ENCODE peak calls at places on chromosome 15, in four cellular contexts. W, V, I and C are unnamed samples.
A peak's percentile ranks its signal among the peaks of the same experiment; 100 is the strongest.

GRCh38 chr15:36334059-36334458 is 245.4 kb upstream of the CDIN1 start:
- DNase-seq in W (no peak), V (no peak), I (no peak), C (no peak)

GRCh38 chr15:51816615-51817014 is 12.8 kb upstream of the TMOD3 start:
- DNase-seq in W (no peak), V (no peak), I (no peak), C (no peak)

GRCh38 chr15:39447431-39447830 is 133.4 kb upstream of the THBS1 start:
- DNase-seq in W (no peak), V (no peak), I (no peak), C (no peak)

GRCh38 chr15:67548862-67549651 is 6.6 kb downstream of the MAP2K5 start:
- DNase-seq in W (no peak), V (no peak), I (no peak), C (no peak)

GRCh38 chr15:66785637-66786036 is 83.6 kb downstream of the SMAD6 start:
- DNase-seq in W (no peak), V (no peak), I (no peak), C (no peak)

GRCh38 chr15:76439542-76439941 is 103.0 kb downstream of the ISL2 start:
- DNase-seq in W (no peak), V (no peak), I (no peak), C (no peak)

GRCh38 chr15:48940508-48940907 is 23.2 kb downstream of the SHC4 start:
- DNase-seq in W (no peak), V (no peak), I (no peak), C (no peak)

GRCh38 chr15:41727143-41727542 is 47.1 kb upstream of the MAPKBP1 start:
- DNase-seq in W (no peak), V (no peak), I (no peak), C (no peak)

GRCh38 chr15:32668942-32669341 is 27.4 kb downstream of the SCG5 start:
- DNase-seq in W (no peak), V (no peak), I (no peak), C (no peak)

GRCh38 chr15:41777421-41777973 is 3.2 kb downstream of the MAPKBP1 start:
- DNase-seq in W (no peak), V (no peak), I (no peak), C (peak; percentile 34)

GRCh38 chr15:88255496-88256171 is 905 bp downstream of the NTRK3 start:
- DNase-seq in W (no peak), V (no peak), I (no peak), C (no peak)

GRCh38 chr15:52810346-52810745 is 20.2 kb upstream of the ONECUT1 start:
- DNase-seq in W (no peak), V (no peak), I (no peak), C (no peak)

GRCh38 chr15:73249499-73249898 is 119.3 kb downstream of the HCN4 start:
- DNase-seq in W (no peak), V (no peak), I (no peak), C (no peak)

GRCh38 chr15:81301815-81302399 is 22.0 kb downstream of the STARD5 start:
- DNase-seq in W (peak; percentile 91), V (no peak), I (no peak), C (no peak)

GRCh38 chr15:96252148-96252547 is 78.4 kb upstream of the NR2F2 start:
- DNase-seq in W (no peak), V (no peak), I (no peak), C (no peak)

GRCh38 chr15:53038542-53038941 is 248.4 kb upstream of the ONECUT1 start:
- DNase-seq in W (no peak), V (no peak), I (no peak), C (no peak)

GRCh38 chr15:60407406-60407805 is 9.6 kb upstream of the ANXA2 start:
- DNase-seq in W (no peak), V (no peak), I (no peak), C (no peak)

GRCh38 chr15:57969355-57969754 is 96.2 kb downstream of the ALDH1A2 start:
- DNase-seq in W (no peak), V (no peak), I (no peak), C (no peak)

GRCh38 chr15:51497806-51498205 is 124.8 kb downstream of the DMXL2 start:
- DNase-seq in W (no peak), V (no peak), I (no peak), C (no peak)

GRCh38 chr15:95760508-95760907 is 570.0 kb upstream of the NR2F2 start:
- DNase-seq in W (peak; percentile 74), V (no peak), I (no peak), C (no peak)

GRCh38 chr15:85336870-85337269 is 43.5 kb upstream of the AKAP13 start:
- DNase-seq in W (no peak), V (no peak), I (no peak), C (no peak)

GRCh38 chr15:39283531-39283930 is 297.3 kb upstream of the THBS1 start:
- DNase-seq in W (no peak), V (no peak), I (no peak), C (no peak)

GRCh38 chr15:37112963-37113362 is 12.6 kb upstream of the MEIS2 start:
- DNase-seq in W (no peak), V (no peak), I (no peak), C (no peak)

GRCh38 chr15:76576526-76577279 is 240.1 kb downstream of the ISL2 start:
- DNase-seq in W (no peak), V (no peak), I (peak; percentile 51), C (no peak)

GRCh38 chr15:67849538-67849937 is 9.7 kb upstream of the RNU6-1 start:
- DNase-seq in W (no peak), V (no peak), I (no peak), C (no peak)

GRCh38 chr15:41568350-41569017 is 9.5 kb downstream of the TYRO3 start:
- DNase-seq in W (peak; percentile 59), V (no peak), I (no peak), C (no peak)

GRCh38 chr15:38612159-38612863 is 47.7 kb upstream of the RASGRP1 start:
- DNase-seq in W (no peak), V (no peak), I (no peak), C (no peak)

GRCh38 chr15:60420322-60420721 is 22.5 kb upstream of the ANXA2 start:
- DNase-seq in W (no peak), V (no peak), I (no peak), C (no peak)

GRCh38 chr15:30872341-30872748 is 31.4 kb upstream of the FAN1 start:
- DNase-seq in W (no peak), V (no peak), I (no peak), C (no peak)

GRCh38 chr15:98085003-98085639 is 124.6 kb downstream of the ARRDC4 start:
- DNase-seq in W (no peak), V (no peak), I (no peak), C (no peak)

GRCh38 chr15:84715442-84716035 is 400 bp downstream of the SEC11A start:
- DNase-seq in W (peak; percentile 82), V (no peak), I (no peak), C (no peak)

GRCh38 chr15:77456746-77457618 is 36.3 kb downstream of the HMG20A start:
- DNase-seq in W (no peak), V (no peak), I (no peak), C (no peak)

GRCh38 chr15:88638626-88639372 is at the start of gene ISG20:
- DNase-seq in W (peak; percentile 99), V (peak; percentile 96), I (peak; percentile 86), C (peak; percentile 99)

GRCh38 chr15:94119923-94120775 is 111.2 kb upstream of the MCTP2 start:
- DNase-seq in W (no peak), V (no peak), I (peak; percentile 53), C (no peak)
- TF ChIP-seq POLR2AphosphoS5 in W (no peak), V (no peak), I (peak; percentile 29), C (no peak)

DNA sequence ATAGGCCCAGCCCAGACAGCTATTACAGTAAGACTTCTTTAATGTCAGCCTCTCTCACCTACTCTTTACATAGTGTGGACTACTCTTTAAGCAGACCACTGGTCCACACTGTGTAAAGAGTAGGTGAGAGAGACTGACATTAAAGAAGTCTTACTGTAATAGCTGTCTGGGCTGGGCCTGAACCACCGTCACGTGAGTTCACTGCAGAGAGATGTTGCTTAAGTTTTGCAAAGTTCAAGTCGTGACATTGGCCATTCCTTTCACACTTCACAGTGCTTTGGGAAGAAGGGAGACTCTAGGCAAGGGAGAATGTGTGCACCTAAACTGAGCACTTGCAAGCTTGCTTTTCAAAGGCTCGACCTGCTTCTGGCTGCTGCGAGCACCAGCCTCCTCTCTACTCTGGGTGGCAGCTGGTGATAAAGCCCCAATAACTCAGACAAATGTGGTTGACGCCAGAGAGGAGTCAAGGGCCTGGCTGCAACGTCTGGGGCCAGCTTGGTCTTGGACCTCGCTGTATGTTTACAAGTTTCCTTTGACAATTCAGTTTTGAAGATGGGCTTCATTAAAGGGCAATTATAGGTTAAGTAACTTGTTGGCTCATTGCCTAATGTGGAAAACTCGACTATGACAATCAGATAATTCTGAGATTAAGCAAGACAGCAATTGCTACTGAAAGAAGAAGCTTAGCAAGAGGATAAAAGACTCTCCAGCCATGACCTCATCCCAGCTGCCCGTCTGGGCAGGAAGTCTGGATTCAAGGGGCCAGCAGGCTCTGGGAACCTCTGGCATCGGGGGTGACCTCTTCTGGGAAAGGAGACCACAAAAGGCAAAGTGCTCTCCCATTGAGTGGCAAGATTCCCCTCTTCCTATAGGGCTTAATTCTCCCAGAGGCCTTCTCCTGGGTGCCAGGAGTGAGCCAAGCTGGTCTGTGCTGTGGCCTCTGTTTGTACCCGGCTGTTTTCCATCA is 242.1 kb upstream of the TLE3 start:
- DNase-seq in W (no peak), V (no peak), I (no peak), C (peak; percentile 81)
- TF ChIP-seq POLR2AphosphoS5 in W (no peak), V (no peak), I (no peak), C (no peak)

GRCh38 chr15:55343168-55343567 is 24.1 kb downstream of the PIGB start:
- DNase-seq in W (no peak), V (no peak), I (no peak), C (no peak)
- TF ChIP-seq POLR2AphosphoS5 in W (no peak), V (no peak), I (no peak), C (no peak)

GRCh38 chr15:79977431-79977940 is 6.5 kb upstream of the BCL2A1 start:
- DNase-seq in W (peak; percentile 75), V (no peak), I (no peak), C (no peak)

GRCh38 chr15:79973445-79974180 is 2.6 kb upstream of the BCL2A1 start:
- DNase-seq in W (peak; percentile 55), V (no peak), I (no peak), C (no peak)

GRCh38 chr15:79978260-79978659 is 7.3 kb upstream of the BCL2A1 start:
- DNase-seq in W (peak; percentile 69), V (no peak), I (no peak), C (no peak)

GRCh38 chr15:79981861-79982455 is 11.0 kb upstream of the BCL2A1 start:
- DNase-seq in W (peak; percentile 73), V (no peak), I (no peak), C (no peak)

DNA sequence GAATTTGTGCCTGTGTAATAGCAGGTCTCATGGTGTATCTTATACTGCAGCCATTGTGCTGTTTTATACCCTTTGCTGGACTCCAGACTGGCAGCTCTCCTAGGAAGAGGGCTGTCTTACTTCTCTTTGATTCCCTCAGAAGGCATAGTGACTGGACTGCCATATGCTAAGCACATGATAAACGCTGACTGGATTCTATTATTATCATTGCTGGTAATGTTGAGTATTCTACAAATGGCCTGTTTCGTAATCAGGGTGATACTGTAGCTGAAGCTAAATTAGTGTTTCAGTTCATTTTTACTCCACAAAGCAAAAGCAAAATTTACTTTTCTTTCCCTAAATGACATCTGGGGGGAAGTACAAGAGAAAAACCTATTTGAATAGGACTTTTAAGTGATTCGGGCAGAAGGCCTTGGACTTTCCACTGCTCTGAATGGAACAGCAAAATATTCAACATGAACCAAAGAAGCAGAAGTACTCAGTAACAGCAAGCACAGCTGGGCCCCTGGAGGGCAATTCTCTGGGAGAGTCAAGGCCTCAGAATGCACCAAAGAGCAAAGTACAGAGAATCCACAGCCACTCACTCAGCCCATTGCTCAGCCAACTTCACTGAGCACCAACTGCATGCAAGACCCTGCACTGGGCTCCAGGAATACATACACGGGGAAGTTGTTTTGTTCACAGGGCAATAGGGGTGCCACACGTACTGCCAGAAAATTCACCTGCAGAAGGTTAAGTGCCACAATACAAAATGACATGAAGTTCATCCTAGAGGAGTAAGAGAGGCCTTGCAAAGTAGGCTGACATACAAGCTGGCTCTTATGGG is 7.9 kb upstream of the BCL2A1 start:
- DNase-seq in W (peak; percentile 77), V (no peak), I (no peak), C (no peak)
- TF ChIP-seq POLR2AphosphoS5 in W (no peak), V (no peak), I (no peak), C (no peak)